ENCODE peak calls at places on chromosomes 7 and 10, in seven cellular contexts. One of them, this sample, is unnamed.

GRCh38 chr10:133121479-133121878 is 33.8 kb downstream of the ADGRA1 start:
- DNase-seq in sigmoid colon: no peak
- DNase-seq in D721Med: no peak
- DNase-seq in NCI-H1105 treated with DMSO at 0.1 percent for 48 hours: no peak
- DNase-seq in OCI-M1: no peak
- DNase-seq in ecto neural progenitor cell: no peak
- DNase-seq in NCI-H748 treated with DMSO at 0.1 percent for 48 hours: no peak
- DNase-seq in this sample: no peak

GRCh38 chr10:3339531-3339950 is 167.0 kb upstream of the PITRM1 start:
- DNase-seq in sigmoid colon: no peak
- DNase-seq in D721Med: no peak
- DNase-seq in NCI-H1105 treated with DMSO at 0.1 percent for 48 hours: no peak
- DNase-seq in OCI-M1: no peak
- DNase-seq in ecto neural progenitor cell: no peak
- DNase-seq in NCI-H748 treated with DMSO at 0.1 percent for 48 hours: no peak
- DNase-seq in this sample: no peak

GRCh38 chr10:57338823-57339558 is 928.7 kb downstream of the IPMK start:
- DNase-seq in sigmoid colon: no peak
- DNase-seq in D721Med: peak
- DNase-seq in NCI-H1105 treated with DMSO at 0.1 percent for 48 hours: peak
- DNase-seq in OCI-M1: peak
- DNase-seq in ecto neural progenitor cell: no peak
- DNase-seq in NCI-H748 treated with DMSO at 0.1 percent for 48 hours: peak
- DNase-seq in this sample: peak

GRCh38 chr10:97479939-97480338 is 18.3 kb downstream of the MMS19 start:
- DNase-seq in sigmoid colon: no peak
- DNase-seq in D721Med: no peak
- DNase-seq in NCI-H1105 treated with DMSO at 0.1 percent for 48 hours: no peak
- DNase-seq in OCI-M1: no peak
- DNase-seq in ecto neural progenitor cell: peak
- DNase-seq in NCI-H748 treated with DMSO at 0.1 percent for 48 hours: no peak
- DNase-seq in this sample: no peak

GRCh38 chr10:6068422-6068821 is 6.3 kb upstream of the IL2RA start:
- DNase-seq in sigmoid colon: peak
- DNase-seq in D721Med: no peak
- DNase-seq in NCI-H1105 treated with DMSO at 0.1 percent for 48 hours: no peak
- DNase-seq in OCI-M1: peak
- DNase-seq in ecto neural progenitor cell: no peak
- DNase-seq in NCI-H748 treated with DMSO at 0.1 percent for 48 hours: no peak
- DNase-seq in this sample: no peak

GRCh38 chr10:125003146-125003900 is 61.4 kb downstream of the ZRANB1 start:
- DNase-seq in sigmoid colon: peak
- DNase-seq in D721Med: no peak
- DNase-seq in NCI-H1105 treated with DMSO at 0.1 percent for 48 hours: no peak
- DNase-seq in OCI-M1: no peak
- DNase-seq in ecto neural progenitor cell: no peak
- DNase-seq in NCI-H748 treated with DMSO at 0.1 percent for 48 hours: no peak
- DNase-seq in this sample: no peak

GRCh38 chr7:119132439-119132838 is 907.9 kb downstream of the ANKRD7 start:
- DNase-seq in sigmoid colon: no peak
- DNase-seq in D721Med: no peak
- DNase-seq in NCI-H1105 treated with DMSO at 0.1 percent for 48 hours: no peak
- DNase-seq in OCI-M1: no peak
- DNase-seq in ecto neural progenitor cell: no peak
- DNase-seq in NCI-H748 treated with DMSO at 0.1 percent for 48 hours: no peak
- DNase-seq in this sample: no peak

GRCh38 chr7:156614434-156615264 is 25.9 kb upstream of the RNF32 start:
- DNase-seq in sigmoid colon: no peak
- DNase-seq in D721Med: no peak
- DNase-seq in NCI-H1105 treated with DMSO at 0.1 percent for 48 hours: no peak
- DNase-seq in OCI-M1: no peak
- DNase-seq in ecto neural progenitor cell: no peak
- DNase-seq in NCI-H748 treated with DMSO at 0.1 percent for 48 hours: peak
- DNase-seq in this sample: no peak

GRCh38 chr7:76310102-76310957 is 7.9 kb downstream of the HSPB1 start:
- DNase-seq in sigmoid colon: peak
- DNase-seq in D721Med: no peak
- DNase-seq in NCI-H1105 treated with DMSO at 0.1 percent for 48 hours: peak
- DNase-seq in OCI-M1: peak
- DNase-seq in ecto neural progenitor cell: no peak
- DNase-seq in NCI-H748 treated with DMSO at 0.1 percent for 48 hours: peak
- DNase-seq in this sample: no peak

GRCh38 chr7:29873644-29874294 is 67.5 kb downstream of the WIPF3 start:
- DNase-seq in sigmoid colon: no peak
- DNase-seq in D721Med: no peak
- DNase-seq in NCI-H1105 treated with DMSO at 0.1 percent for 48 hours: no peak
- DNase-seq in OCI-M1: no peak
- DNase-seq in ecto neural progenitor cell: no peak
- DNase-seq in NCI-H748 treated with DMSO at 0.1 percent for 48 hours: no peak
- DNase-seq in this sample: no peak